ENCODE peak calls at places on chromosomes 1 and 21, in five cellular contexts. T is PC-3, N is lower lobe of right lung, F is HCT116, Y is AG04450. U is an unnamed sample.

GRCh38 chr1:47650205-47650604 is 212.4 kb downstream of the FOXD2 start:
- DNase-seq in Y (peak), F (peak), N (peak), T (peak), U (no peak)

GRCh38 chr21:30986966-30987365 is 51.3 kb downstream of the KRTAP19-8 start:
- DNase-seq in N (no peak), Y (no peak), F (no peak), T (no peak), U (no peak)

GRCh38 chr1:208030320-208031091 is 119.6 kb upstream of the CD34 start:
- DNase-seq in F (no peak), N (no peak), Y (no peak), T (no peak), U (peak)

GRCh38 chr1:170567214-170567613 is 35.2 kb downstream of the GORAB start:
- DNase-seq in N (no peak), F (no peak), Y (no peak), T (no peak), U (no peak)

GRCh38 chr1:217721692-217722091 is 90.5 kb downstream of the SPATA17 start:
- DNase-seq in N (no peak), F (no peak), Y (no peak), T (peak), U (no peak)

GRCh38 chr1:246450485-246451251 is 56.4 kb downstream of the SMYD3 start:
- DNase-seq in N (no peak), Y (no peak), T (peak), F (peak), U (no peak)

GRCh38 chr21:44461438-44462089 is 6.3 kb downstream of the LRRC3 start:
- DNase-seq in Y (no peak), F (no peak), N (no peak), T (no peak), U (peak)

GRCh38 chr1:184553845-184554244 is 167.0 kb downstream of the C1orf21 start:
- DNase-seq in N (no peak), F (no peak), Y (no peak), T (no peak), U (no peak)

GRCh38 chr1:113615425-113615824 is 143.9 kb downstream of the PHTF1 start:
- DNase-seq in Y (no peak), F (no peak), N (no peak), T (peak), U (no peak)

GRCh38 chr1:6345460-6345859 is 48.1 kb downstream of the ACOT7 start:
- DNase-seq in F (no peak), T (no peak), Y (no peak), N (no peak), U (no peak)

GRCh38 chr1:24567792-24568388 is 12.0 kb downstream of the NCMAP start:
- DNase-seq in F (no peak), N (peak), Y (no peak), T (peak), U (no peak)

GRCh38 chr1:151147685-151148084 is 1.3 kb upstream of the SEMA6C start:
- DNase-seq in F (no peak), T (no peak), N (no peak), Y (no peak), U (no peak)
- H3K4me3 ChIP-seq in F (no peak), T (no peak), N (no peak), Y (no peak), U (no peak)

DNA sequence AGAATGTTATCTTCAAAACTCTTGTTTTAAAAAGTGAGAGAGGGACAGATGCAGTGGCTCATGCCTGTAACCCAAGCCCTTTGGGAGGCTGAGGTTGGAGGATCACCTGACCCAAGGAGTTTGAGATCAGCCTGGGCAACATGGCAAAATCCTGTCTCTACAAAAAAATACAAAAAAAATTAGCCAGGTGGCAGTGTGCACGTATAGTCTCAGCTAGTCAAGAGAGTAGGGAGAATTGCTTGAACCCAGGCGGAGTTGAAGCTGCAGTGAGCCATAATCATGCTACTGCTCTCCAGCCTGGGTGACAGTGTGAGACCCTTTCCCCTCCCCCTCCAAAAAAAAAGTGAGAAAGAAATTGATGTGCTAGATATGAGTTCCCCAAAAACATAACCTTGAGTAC is 131.0 kb downstream of the KCNT2 start:
- DNase-seq in F (no peak), T (no peak), N (no peak), Y (no peak), U (no peak)
- TF ChIP-seq CTCF in F (no peak), T (no peak), N (no peak), Y (no peak), U (no peak)

GRCh38 chr1:215079456-215079855 is 3.1 kb upstream of the KCNK2 start:
- DNase-seq in N (no peak), F (no peak), Y (no peak), T (no peak), U (no peak)

GRCh38 chr1:215081566-215082531 is 688 bp upstream of the KCNK2 start:
- DNase-seq in T (no peak), N (no peak), Y (no peak), F (no peak), U (no peak)

GRCh38 chr1:215083408-215083961 is 948 bp downstream of the KCNK2 start:
- DNase-seq in N (no peak), Y (no peak), F (no peak), T (no peak), U (peak)

GRCh38 chr1:215087603-215088002 is 5.1 kb downstream of the KCNK2 start:
- DNase-seq in N (no peak), T (peak), F (no peak), Y (no peak), U (no peak)

GRCh38 chr1:215082532-215083407 is at the start of gene KCNK2:
- DNase-seq in N (no peak), T (peak), Y (no peak), F (no peak), U (peak)
- H3K27ac ChIP-seq in N (no peak), T (no peak), Y (peak), F (no peak), U (no peak)

DNA sequence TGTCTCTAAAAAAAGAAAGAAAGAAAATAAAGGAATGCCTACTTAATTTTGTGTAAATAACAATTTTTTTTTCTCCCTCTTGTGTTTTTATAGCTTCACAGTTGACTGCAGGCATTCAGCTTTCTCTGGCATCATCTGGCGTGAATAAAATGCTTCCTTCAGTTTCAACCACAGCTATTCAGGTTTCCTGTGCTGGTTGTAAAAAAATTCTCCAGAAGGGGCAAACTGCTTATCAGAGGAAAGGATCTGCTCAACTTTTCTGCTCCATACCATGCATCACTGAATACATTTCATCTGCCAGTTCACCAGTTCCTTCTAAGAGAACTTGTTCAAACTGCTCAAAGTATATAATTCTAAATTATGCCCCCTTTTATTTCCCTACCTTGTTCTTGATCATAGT is 18.0 kb downstream of the ZMYM1 start:
- DNase-seq in N (no peak), F (no peak), T (no peak), Y (no peak), U (no peak)
- H3K4me3 ChIP-seq in N (no peak), F (no peak), T (no peak), Y (no peak), U (no peak)

DNA sequence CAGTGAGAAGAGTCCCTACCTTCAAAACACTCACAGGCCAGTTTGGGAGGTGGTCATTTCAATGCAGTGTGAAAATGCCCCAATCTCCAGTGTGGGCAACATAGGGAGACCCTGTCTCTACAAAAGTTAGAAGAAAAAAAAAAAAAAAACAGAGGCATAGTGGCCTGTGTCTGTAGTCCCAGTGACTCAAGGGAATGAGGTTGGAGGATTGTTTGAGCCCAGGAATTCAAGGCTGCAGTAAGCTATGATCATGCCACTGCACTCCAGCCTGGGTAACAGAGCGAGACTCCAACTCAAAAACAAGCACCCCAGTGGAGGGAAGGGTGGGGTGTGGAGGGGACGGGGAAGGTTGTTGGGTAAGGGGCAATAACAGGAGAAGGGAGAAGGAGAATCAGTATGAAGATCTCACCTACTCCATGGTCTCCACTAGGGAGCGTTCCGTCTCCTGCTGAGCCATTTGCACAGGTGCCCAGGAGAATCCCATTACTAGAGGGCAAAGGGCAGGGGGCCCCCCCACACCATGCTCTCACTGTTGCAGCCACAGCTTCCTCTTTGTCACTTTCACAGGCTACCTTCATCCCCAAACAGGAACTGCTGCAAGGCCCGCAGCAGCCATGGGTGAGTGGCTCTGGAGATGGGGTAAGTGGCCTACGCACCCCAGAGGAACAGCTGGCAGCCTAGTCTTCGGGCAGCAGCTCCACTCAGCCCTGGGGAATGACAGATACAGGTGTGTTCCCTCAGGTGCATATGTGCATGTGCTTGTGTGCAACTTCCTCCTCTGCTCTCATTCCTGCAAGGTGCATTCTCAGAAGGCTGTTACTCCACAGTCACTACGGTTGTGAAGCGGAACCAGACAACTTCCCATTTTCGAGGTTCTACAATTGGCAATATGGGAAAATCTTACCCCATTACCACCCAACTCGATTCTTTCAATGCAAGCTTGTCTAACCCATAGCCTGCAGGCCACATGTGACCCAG is 87.9 kb upstream of the LYST start:
- DNase-seq in T (no peak), Y (no peak), N (peak), F (no peak), U (no peak)
- TF ChIP-seq CTCF in T (no peak), Y (no peak), N (no peak), F (no peak), U (no peak)

GRCh38 chr1:151867321-151867720 is 13.8 kb upstream of the THEM5 start:
- DNase-seq in F (no peak), N (no peak), Y (no peak), T (no peak), U (no peak)
- H3K27ac ChIP-seq in F (no peak), N (no peak), Y (no peak), T (no peak), U (no peak)